ENCODE peak calls at places on chromosomes 13 and 19, in four cellular contexts. N is K562, M is H1, O is HepG2. S is an unnamed sample.

GRCh38 chr13:50125556-50126377 is 110.5 kb downstream of the KCNRG start:
- DNase-seq in N (peak), M (peak), O (peak), S (no peak)

GRCh38 chr19:13102666-13103584 is at the start of gene LYL1:
- DNase-seq in N (peak), M (peak), O (peak), S (no peak)

GRCh38 chr13:92827503-92827902 is 399.1 kb upstream of the GPC6 start:
- DNase-seq in N (no peak), M (no peak), O (no peak), S (no peak)

GRCh38 chr13:29496241-29496712 is 99.2 kb downstream of the SLC7A1 start:
- DNase-seq in N (no peak), M (no peak), O (no peak), S (no peak)

GRCh38 chr19:45597425-45598111 is 4.4 kb downstream of the GPR4 start:
- DNase-seq in N (no peak), M (peak), O (no peak), S (no peak)

GRCh38 chr19:36997152-36997842 is 80.9 kb upstream of the ZNF420 start:
- DNase-seq in N (no peak), M (no peak), O (no peak), S (no peak)

GRCh38 chr19:38617283-38617763 is 430 bp downstream of the MAP4K1 start:
- DNase-seq in N (no peak), M (no peak), O (no peak), S (peak)

GRCh38 chr19:4393947-4394590 is 6.3 kb downstream of the SH3GL1 start:
- DNase-seq in N (no peak), M (no peak), O (no peak), S (no peak)

GRCh38 chr13:38674208-38674607 is 12.7 kb upstream of the FREM2 start:
- DNase-seq in N (no peak), M (no peak), O (no peak), S (no peak)

GRCh38 chr13:30881191-30881651 is 24.9 kb upstream of the MEDAG start:
- DNase-seq in N (no peak), M (no peak), O (no peak), S (no peak)

GRCh38 chr13:71828117-71828516 is 38.9 kb downstream of the DACH1 start:
- DNase-seq in N (no peak), M (no peak), O (no peak), S (no peak)

GRCh38 chr13:79525458-79525857 is 44.5 kb downstream of the NDFIP2 start:
- DNase-seq in N (no peak), M (no peak), O (peak), S (no peak)

GRCh38 chr19:29326849-29327840 is 114.2 kb upstream of the UQCRFS1 start:
- DNase-seq in N (no peak), M (no peak), O (no peak), S (no peak)

GRCh38 chr13:97588993-97589392 is 155.0 kb downstream of the RAP2A start:
- DNase-seq in N (no peak), M (no peak), O (no peak), S (no peak)

GRCh38 chr13:59806801-59807200 is 356.9 kb downstream of the DIAPH3 start:
- DNase-seq in N (no peak), M (no peak), O (no peak), S (no peak)

GRCh38 chr13:27168086-27168485 is 3.5 kb downstream of the USP12 start:
- DNase-seq in N (no peak), M (no peak), O (no peak), S (no peak)

GRCh38 chr19:41799444-41800000 is 3.1 kb downstream of the CEACAM3 start:
- DNase-seq in N (no peak), M (no peak), O (peak), S (no peak)

GRCh38 chr13:86201477-86201876 is 402.3 kb upstream of the SLITRK6 start:
- DNase-seq in N (no peak), M (no peak), O (no peak), S (no peak)

GRCh38 chr19:9917322-9917721 is 19.0 kb downstream of the OLFM2 start:
- DNase-seq in N (peak), M (no peak), O (peak), S (no peak)

GRCh38 chr13:51764184-51765141 is 39.5 kb downstream of the DHRS12 start:
- DNase-seq in N (no peak), M (no peak), O (peak), S (peak)

GRCh38 chr19:33390120-33390907 is 16.8 kb downstream of the CEBPG start:
- DNase-seq in N (no peak), M (no peak), O (no peak), S (no peak)

GRCh38 chr19:33298146-33298911 is 4.0 kb downstream of the CEBPA start:
- DNase-seq in N (no peak), M (peak), O (no peak), S (no peak)

GRCh38 chr19:4138445-4138844 is 14.5 kb upstream of the MAP2K2 start:
- DNase-seq in N (no peak), M (no peak), O (no peak), S (no peak)

GRCh38 chr19:3015126-3016057 is 13.7 kb downstream of the TLE2 start:
- DNase-seq in N (no peak), M (no peak), O (no peak), S (no peak)

GRCh38 chr19:50461066-50461875 is 15.0 kb upstream of the EMC10 start:
- DNase-seq in N (peak), M (peak), O (peak), S (peak)

GRCh38 chr19:4669723-4670480 is at the start of gene MYDGF:
- DNase-seq in N (peak), M (peak), O (peak), S (peak)

GRCh38 chr13:86282450-86282849 is 483.2 kb upstream of the SLITRK6 start:
- DNase-seq in N (no peak), M (no peak), O (no peak), S (peak)

DNA sequence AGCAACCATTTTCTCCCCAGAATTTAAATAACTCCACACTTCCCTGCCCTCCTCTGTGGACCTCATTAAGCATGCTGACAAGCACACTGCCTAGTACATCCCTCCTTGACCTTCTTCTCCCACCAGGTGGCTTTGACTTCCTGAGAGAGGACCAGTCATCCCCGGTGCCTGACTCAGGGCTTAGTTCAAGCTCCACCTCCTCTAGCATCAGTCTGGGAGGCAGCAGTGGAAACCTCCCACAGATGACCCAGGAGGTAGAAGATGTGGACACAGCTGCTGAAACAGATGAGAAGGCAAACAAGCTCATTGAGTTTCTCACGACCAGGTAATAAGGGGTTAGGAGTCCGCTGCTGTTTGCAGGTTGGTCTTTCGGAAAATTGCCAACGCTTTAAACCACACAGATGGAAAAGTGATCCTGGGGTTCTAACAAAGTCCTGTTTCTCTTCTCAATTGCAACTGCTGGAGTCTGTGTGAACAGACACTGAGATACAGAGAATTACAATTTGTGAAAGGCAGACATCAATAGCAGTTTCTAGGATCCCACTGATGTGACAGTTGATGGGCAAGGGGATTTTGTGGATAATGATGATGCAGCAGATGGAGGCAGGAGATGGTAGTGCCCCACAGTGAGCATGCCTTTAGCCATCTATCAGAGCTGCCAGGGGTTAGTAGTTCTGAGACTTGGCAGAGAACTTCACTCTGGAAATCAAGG is 86.7 kb downstream of the ZAR1L start:
- DNase-seq in N (no peak), M (no peak), O (no peak), S (no peak)
- TF ChIP-seq CHD2 in N (no peak), M (no peak), O (no peak), S (no peak)

DNA sequence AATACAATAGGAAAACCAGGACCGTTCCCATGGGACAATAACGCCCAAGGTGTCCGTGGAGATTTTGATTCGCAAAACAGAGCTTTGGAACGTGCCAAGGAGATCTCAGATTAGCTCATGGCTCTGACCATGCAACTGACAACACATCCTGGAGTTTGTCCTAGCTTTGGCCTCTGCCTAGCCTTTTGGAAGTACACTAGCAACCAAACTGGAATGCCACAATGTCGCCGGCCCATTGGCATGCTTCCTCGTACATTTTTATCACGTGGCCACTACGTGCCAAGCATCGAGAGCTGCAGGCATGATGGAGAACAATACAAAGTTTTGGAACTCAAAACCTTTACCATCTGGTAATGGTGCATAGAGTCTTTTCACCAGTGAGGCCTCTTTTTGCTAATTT is 256.5 kb downstream of the DCLK1 start:
- DNase-seq in N (no peak), M (no peak), O (no peak), S (no peak)
- TF ChIP-seq SP1 in N (no peak), M (no peak), O (no peak), S (no peak)

GRCh38 chr13:44697058-44697457 is 120.9 kb upstream of the TSC22D1 start:
- DNase-seq in N (peak), M (no peak), O (no peak), S (no peak)
- TF ChIP-seq CHD2 in N (no peak), M (no peak), O (no peak), S (no peak)

GRCh38 chr13:113724016-113724758 is 34.8 kb upstream of the TMEM255B start:
- DNase-seq in N (no peak), M (no peak), O (no peak), S (no peak)

GRCh38 chr13:113724780-113725315 is 34.2 kb upstream of the TMEM255B start:
- DNase-seq in N (peak), M (peak), O (peak), S (peak)

GRCh38 chr13:113722921-113723320 is 36.1 kb upstream of the TMEM255B start:
- DNase-seq in N (no peak), M (no peak), O (no peak), S (no peak)

GRCh38 chr13:113726961-113727411 is 32.0 kb upstream of the TMEM255B start:
- DNase-seq in N (no peak), M (no peak), O (no peak), S (no peak)

DNA sequence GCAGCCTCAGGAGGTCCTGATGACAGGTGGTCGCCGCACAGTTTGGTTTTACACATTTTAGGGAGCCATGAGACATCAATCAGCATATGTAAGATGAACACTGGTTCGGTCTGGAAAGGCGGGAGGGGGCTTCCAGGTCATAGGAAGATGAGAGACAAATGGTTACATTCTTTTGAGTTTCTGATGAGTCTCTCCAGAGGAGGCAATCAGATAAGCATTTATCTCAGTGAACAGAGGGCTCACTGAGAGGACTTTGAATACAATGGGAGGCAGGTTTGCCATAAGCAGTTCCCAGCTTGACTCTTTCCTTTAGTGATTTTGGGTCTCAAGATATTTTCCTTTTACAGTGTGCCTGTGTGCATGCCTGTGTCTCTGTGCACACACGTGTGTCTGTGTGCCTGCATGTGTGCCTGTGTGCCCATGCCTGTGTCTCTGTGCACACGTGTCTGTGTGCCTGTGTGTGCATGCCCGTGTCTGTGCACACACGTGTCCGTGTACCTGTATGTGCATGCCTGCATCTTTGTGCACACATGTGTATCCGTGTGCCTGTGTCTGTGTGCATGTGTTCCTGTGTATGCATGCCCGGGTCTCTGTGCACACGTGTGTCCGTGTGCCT is 35.5 kb upstream of the TMEM255B start:
- DNase-seq in N (no peak), M (no peak), O (no peak), S (no peak)
- TF ChIP-seq SP1 in N (no peak), M (no peak), O (no peak), S (no peak)

GRCh38 chr19:31261019-31261595 is 88.1 kb downstream of the TSHZ3 start:
- DNase-seq in N (no peak), M (no peak), O (no peak), S (no peak)
- TF ChIP-seq CHD2 in N (no peak), M (no peak), O (no peak), S (no peak)

DNA sequence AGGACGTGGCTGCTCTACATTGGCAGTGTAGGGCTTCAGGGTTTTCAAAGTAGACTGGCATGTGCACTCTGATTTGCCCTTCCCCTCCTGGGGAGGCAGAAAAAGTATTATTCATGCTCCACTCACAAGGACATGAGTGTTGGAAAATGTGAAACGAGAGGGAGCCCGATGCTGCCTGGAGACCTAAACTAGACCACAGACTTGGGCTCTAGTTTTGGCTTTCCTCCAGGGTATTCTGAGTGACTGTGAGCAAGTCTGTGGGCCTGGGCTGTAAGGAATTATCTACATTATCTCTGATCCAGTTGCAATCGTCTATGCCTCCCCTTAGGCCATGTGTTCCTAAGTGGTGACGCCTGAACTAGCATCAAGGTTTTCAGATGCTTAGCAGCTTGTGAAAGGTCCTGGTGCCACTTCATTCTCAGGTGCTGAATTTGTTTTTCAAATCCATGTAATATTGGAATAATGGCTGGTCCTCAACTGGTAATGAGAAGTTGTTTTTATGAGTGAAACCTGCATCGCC is 55.0 kb downstream of the MRPL57 start:
- DNase-seq in N (no peak), M (no peak), O (no peak), S (no peak)
- TF ChIP-seq SP1 in N (no peak), M (no peak), O (no peak), S (no peak)

GRCh38 chr19:17543991-17544390 is 11.5 kb upstream of the COLGALT1 start:
- DNase-seq in N (no peak), M (no peak), O (no peak), S (no peak)
- TF ChIP-seq CHD2 in N (no peak), M (no peak), O (no peak), S (no peak)

GRCh38 chr13:94495806-94496205 is 16.3 kb upstream of the DCT start:
- DNase-seq in N (no peak), M (no peak), O (no peak), S (no peak)

GRCh38 chr13:94494021-94494420 is 14.5 kb upstream of the DCT start:
- DNase-seq in N (no peak), M (no peak), O (no peak), S (no peak)
- TF ChIP-seq SP1 in N (no peak), M (no peak), O (no peak), S (no peak)

DNA sequence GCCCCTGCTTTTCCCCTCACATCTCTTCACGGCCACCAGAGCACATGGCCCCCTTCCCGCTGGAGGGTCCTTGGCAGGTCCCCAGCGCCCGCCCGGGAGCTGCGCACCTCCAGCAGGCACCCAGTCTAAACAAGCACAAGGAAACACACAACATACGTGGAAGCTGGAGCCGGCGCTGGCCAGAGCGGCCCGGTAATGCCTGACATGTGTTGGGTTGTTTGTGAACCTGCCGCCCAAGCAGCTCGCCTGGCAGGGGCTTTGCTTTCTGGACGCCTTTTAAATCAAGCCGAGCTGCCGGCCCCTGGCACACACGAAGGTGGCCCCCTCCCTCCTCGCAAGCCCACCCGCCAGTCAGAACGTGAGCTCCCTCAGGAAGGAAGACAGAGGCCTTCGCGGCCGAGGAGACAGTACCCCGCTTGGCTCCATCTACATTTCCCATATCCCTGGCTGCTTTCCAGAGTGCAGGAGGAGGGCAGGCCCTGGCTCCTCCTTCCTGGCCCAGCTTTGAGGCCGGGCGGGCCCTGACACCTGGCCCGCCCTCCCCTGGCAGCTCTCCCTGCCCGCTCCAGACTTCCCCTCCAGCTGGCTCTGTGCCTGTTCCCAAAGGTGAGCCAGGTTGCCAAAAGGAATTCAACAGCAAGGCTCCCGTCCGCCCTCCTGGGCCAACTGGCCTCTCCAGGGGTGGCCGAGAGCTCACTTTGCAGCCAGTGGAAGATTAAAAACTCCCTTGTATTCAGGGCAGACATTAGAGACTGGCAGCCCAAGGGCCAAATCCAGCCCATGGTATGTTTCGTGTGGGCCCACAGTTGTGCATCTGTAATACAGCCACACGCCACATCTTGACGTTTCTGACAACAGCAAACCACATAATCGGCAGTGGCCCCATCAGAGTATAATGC is 28.7 kb downstream of the COMP start:
- DNase-seq in N (no peak), M (no peak), O (peak), S (no peak)
- TF ChIP-seq CHD2 in N (no peak), M (no peak), O (no peak), S (no peak)